ENCODE peak calls at places on chromosomes 5 and 9, in six cellular contexts. I is astrocyte of the cerebellum; Z is CD4-positive, alpha-beta memory T cell; N is activated CD4-positive, alpha-beta T cell treated with anti-CD3 and anti-CD28 coated beads for 1 hour; M is activated T-cell treated with anti-CD3 and anti-CD28 coated beads, Interleukin-2, amount 50 U/mL, for 4 hours; Y is HEK293T. E is an unnamed sample.

GRCh38 chr9:84054341-84055010 is 73.9 kb downstream of the RMI1 start:
- DNase-seq in N (no peak), Z (no peak), I (no peak), M (no peak), Y (no peak), E (no peak)

GRCh38 chr5:112397690-112398089 is 21.4 kb downstream of the EPB41L4A start:
- DNase-seq in M (no peak), I (no peak), N (no peak), Y (no peak), Z (no peak), E (no peak)

GRCh38 chr5:20230010-20230409 is 242.0 kb upstream of the CDH18 start:
- DNase-seq in Z (no peak), Y (no peak), M (no peak), N (no peak), I (no peak), E (no peak)

GRCh38 chr5:157159209-157159751 is 6.8 kb downstream of the GARIN3 start:
- DNase-seq in I (no peak), Y (no peak), N (no peak), Z (peak), M (no peak), E (no peak)

GRCh38 chr5:52909192-52909591 is 80.0 kb upstream of the ITGA2 start:
- DNase-seq in N (no peak), M (no peak), Z (no peak), I (no peak), Y (no peak), E (no peak)

GRCh38 chr9:70421272-70422180 is 7.1 kb upstream of the KLF9 start:
- DNase-seq in Z (peak), N (peak), I (no peak), Y (no peak), M (peak), E (no peak)

GRCh38 chr5:50318220-50318619 is 122.9 kb downstream of the EMB start:
- DNase-seq in N (no peak), Y (no peak), Z (no peak), I (no peak), M (no peak), E (no peak)

GRCh38 chr5:15787676-15788075 is 287.7 kb downstream of the FBXL7 start:
- DNase-seq in M (no peak), N (no peak), Y (no peak), Z (no peak), I (no peak), E (no peak)

GRCh38 chr5:136749016-136749415 is 383.7 kb upstream of the TRPC7 start:
- DNase-seq in M (no peak), N (no peak), Y (no peak), Z (no peak), I (peak), E (no peak)

GRCh38 chr5:127586371-127586770 is 62.5 kb upstream of the CTXN3 start:
- DNase-seq in N (no peak), M (no peak), Z (no peak), Y (no peak), I (no peak), E (peak)

GRCh38 chr5:150122158-150122510 is 33.5 kb downstream of the PDGFRB start:
- DNase-seq in Z (no peak), I (no peak), M (no peak), Y (no peak), N (no peak), E (peak)

GRCh38 chr5:38240212-38240611 is 18.1 kb upstream of the EGFLAM start:
- DNase-seq in I (no peak), M (no peak), Y (no peak), Z (no peak), N (no peak), E (no peak)

GRCh38 chr5:107705390-107706014 is 34.8 kb upstream of the EFNA5 start:
- DNase-seq in M (no peak), N (no peak), Z (no peak), Y (no peak), I (no peak), E (no peak)

GRCh38 chr5:57937501-57937900 is 454.9 kb upstream of the ACTBL2 start:
- DNase-seq in Y (no peak), Z (no peak), M (no peak), N (no peak), I (no peak), E (no peak)

GRCh38 chr5:123365163-123365562 is 58.0 kb downstream of the CEP120 start:
- DNase-seq in Y (no peak), I (no peak), M (no peak), Z (no peak), N (no peak), E (no peak)

GRCh38 chr5:33936381-33937016 is at the start of gene RXFP3:
- DNase-seq in Y (no peak), M (no peak), N (no peak), I (no peak), Z (no peak), E (no peak)

GRCh38 chr9:121926417-121926816 is 166.7 kb downstream of the TTLL11 start:
- DNase-seq in Y (no peak), M (no peak), N (no peak), I (no peak), Z (no peak), E (no peak)

GRCh38 chr9:134592018-134592818 is 49.4 kb upstream of the COL5A1 start:
- DNase-seq in M (no peak), N (peak), I (peak), Z (no peak), Y (no peak), E (no peak)

GRCh38 chr5:16464664-16465543 is 696 bp downstream of the ZNF622 start:
- DNase-seq in I (no peak), Z (no peak), M (peak), Y (no peak), N (peak), E (peak)

GRCh38 chr9:114229236-114229635 is 73.9 kb downstream of the COL27A1 start:
- DNase-seq in N (no peak), Y (no peak), Z (no peak), I (no peak), M (no peak), E (no peak)

GRCh38 chr9:17082343-17082742 is 52.5 kb upstream of the CNTLN start:
- DNase-seq in N (no peak), M (no peak), I (peak), Y (peak), Z (no peak), E (peak)

GRCh38 chr5:128227984-128228383 is 144.4 kb downstream of the SLC12A2 start:
- DNase-seq in Y (no peak), N (no peak), I (peak), Z (no peak), M (no peak), E (peak)

GRCh38 chr9:127890053-127890452 is 9.3 kb downstream of the ST6GALNAC6 start:
- DNase-seq in Y (no peak), I (no peak), Z (no peak), N (no peak), M (no peak), E (no peak)

E was measured in ACHN.